ENCODE peak calls at places on chromosomes 2 and 18, in five cellular contexts. B is K562, I is body of pancreas, C is prostate gland, F is endothelial cell of umbilical vein. N is an unnamed sample.

GRCh38 chr2:28419705-28420270 is 27.1 kb downstream of the FOSL2 start:
- DNase-seq in F (no peak), I (no peak), B (no peak), C (no peak), N (no peak)

GRCh38 chr2:168355110-168355509 is 101.0 kb upstream of the CERS6 start:
- DNase-seq in F (no peak), I (no peak), C (no peak), B (no peak), N (no peak)

GRCh38 chr18:55920063-55920462 is 332.1 kb upstream of the TCF4 start:
- DNase-seq in I (no peak), C (no peak), B (no peak), F (no peak), N (no peak)

GRCh38 chr2:130355181-130355577 is 677 bp upstream of the PTPN18 start:
- DNase-seq in F (no peak), C (no peak), B (no peak), I (no peak), N (no peak)

GRCh38 chr2:230658877-230659652 is 53.6 kb upstream of the CAB39 start:
- DNase-seq in B (peak), I (no peak), C (no peak), F (no peak), N (no peak)

GRCh38 chr2:46438794-46439193 is 40.6 kb upstream of the TMEM247 start:
- DNase-seq in B (no peak), F (no peak), I (no peak), C (no peak), N (no peak)

GRCh38 chr2:237693281-237694039 is 66.1 kb downstream of the LRRFIP1 start:
- DNase-seq in I (peak), B (no peak), C (no peak), F (peak), N (no peak)

GRCh38 chr18:3066391-3067079 is 53.6 kb upstream of the LPIN2 start:
- DNase-seq in B (no peak), F (no peak), I (no peak), C (no peak), N (no peak)

GRCh38 chr18:78688916-78689315 is 290.7 kb upstream of the SALL3 start:
- DNase-seq in B (no peak), C (no peak), I (no peak), F (no peak), N (no peak)

GRCh38 chr2:145939949-145940348 is 1420.0 kb upstream of the ZEB2 start:
- DNase-seq in B (no peak), F (no peak), C (no peak), I (no peak), N (no peak)

GRCh38 chr2:150214626-150215025 is 272.8 kb downstream of the RND3 start:
- DNase-seq in I (no peak), B (no peak), F (peak), C (no peak), N (no peak)

GRCh38 chr18:48254077-48254602 is 155.0 kb downstream of the ZBTB7C start:
- DNase-seq in F (no peak), B (no peak), I (no peak), C (no peak), N (no peak)

GRCh38 chr2:239201884-239202283 is 198.9 kb downstream of the HDAC4 start:
- DNase-seq in F (no peak), B (no peak), C (no peak), I (no peak), N (no peak)

GRCh38 chr2:203553784-203554183 is 18.7 kb upstream of the RAPH1 start:
- DNase-seq in F (no peak), B (no peak), I (no peak), C (no peak), N (no peak)

GRCh38 chr18:44594779-44595467 is 85.8 kb upstream of the SETBP1 start:
- DNase-seq in C (no peak), B (no peak), F (peak), I (no peak), N (no peak)

GRCh38 chr2:178211943-178212342 is 17.6 kb downstream of the OSBPL6 start:
- DNase-seq in C (no peak), B (no peak), I (no peak), F (no peak), N (no peak)

GRCh38 chr18:38077219-38077618 is 511.6 kb upstream of the CELF4 start:
- DNase-seq in I (no peak), C (no peak), F (no peak), B (no peak), N (no peak)

GRCh38 chr2:19362652-19363473 is 4.4 kb upstream of the OSR1 start:
- DNase-seq in C (peak), I (peak), B (peak), F (peak), N (peak)

GRCh38 chr2:175234650-175235049 is 53.1 kb upstream of the ATP5MC3 start:
- DNase-seq in B (no peak), I (no peak), F (no peak), C (no peak), N (no peak)

GRCh38 chr2:199907008-199907714 is 3.9 kb upstream of the C2orf69 start:
- DNase-seq in F (no peak), I (no peak), B (no peak), C (no peak), N (no peak)

GRCh38 chr2:100142393-100142792 is at the start of gene AFF3:
- DNase-seq in C (no peak), F (no peak), I (no peak), B (no peak), N (no peak)
- TF ChIP-seq POLR2A in C (no peak), F (no peak), I (no peak), B (no peak), N (no peak)

GRCh38 chr2:197197808-197198409 is 112.7 kb downstream of the ANKRD44 start:
- DNase-seq in I (no peak), F (no peak), C (no peak), B (no peak), N (no peak)
- TF ChIP-seq POLR2A in I (no peak), F (no peak), C (no peak), B (no peak), N (no peak)

GRCh38 chr2:88845772-88846661 is 154.5 kb downstream of the RPIA start:
- DNase-seq in B (no peak), F (no peak), C (no peak), I (no peak), N (no peak)
- TF ChIP-seq POLR2A in B (no peak), F (no peak), C (no peak), I (no peak), N (no peak)

GRCh38 chr2:64987963-64988419 is 1.2 kb upstream of the SLC1A4 start:
- DNase-seq in B (no peak), I (no peak), F (peak), C (no peak), N (no peak)

GRCh38 chr2:64989982-64990614 is 899 bp downstream of the SLC1A4 start:
- DNase-seq in F (peak), C (no peak), I (peak), B (peak), N (no peak)

GRCh38 chr2:64987001-64987962 is 1.9 kb upstream of the SLC1A4 start:
- DNase-seq in C (no peak), B (no peak), I (no peak), F (peak), N (no peak)

GRCh38 chr2:64989126-64989981 is at the start of gene SLC1A4:
- DNase-seq in F (peak), B (peak), I (peak), C (peak), N (peak)

DNA sequence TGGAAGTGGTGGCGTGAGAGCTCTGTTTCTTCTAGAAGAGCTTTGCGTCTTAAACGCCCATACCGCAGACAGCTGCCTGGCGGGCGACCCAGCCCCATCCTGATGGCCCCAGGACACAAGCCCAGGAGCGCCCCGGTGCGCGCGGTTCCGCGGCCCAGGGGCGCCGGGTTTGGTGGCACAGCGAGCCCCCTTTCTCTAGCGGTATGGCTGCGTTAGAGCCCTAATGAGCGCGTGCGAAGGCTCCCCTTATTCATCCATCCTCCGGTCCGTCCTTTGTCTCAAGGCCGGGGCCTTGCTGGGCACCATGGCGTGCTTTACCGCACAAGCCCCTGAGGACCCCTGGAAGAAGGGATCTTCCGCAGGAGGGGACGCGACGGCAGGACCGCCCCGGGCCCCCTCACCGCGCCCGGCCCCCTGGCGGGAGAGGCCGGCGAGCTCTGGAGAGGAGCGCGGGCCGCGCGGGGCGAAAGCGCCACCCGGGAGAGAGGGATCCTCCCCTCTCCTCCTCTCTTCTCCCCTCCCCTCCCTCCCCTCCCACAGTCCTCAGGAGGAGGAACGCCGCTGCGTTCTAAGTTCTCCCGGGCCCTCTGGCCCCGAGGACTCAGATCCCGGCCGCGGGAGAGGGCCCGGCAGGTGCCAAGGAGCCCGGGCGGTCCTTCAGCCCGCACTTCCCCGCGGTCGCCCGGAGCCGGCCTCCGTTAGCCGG is 626 bp upstream of the SLC1A4 start:
- DNase-seq in F (peak), I (peak), B (peak), C (peak), N (peak)
- TF ChIP-seq POLR2A in F (peak), I (peak), B (peak), C (peak), N (no peak)

GRCh38 chr2:105376789-105377231 is 22.0 kb downstream of the FHL2 start:
- DNase-seq in I (no peak), F (peak), B (no peak), C (no peak), N (no peak)
- TF ChIP-seq POLR2A in I (no peak), F (peak), B (no peak), C (no peak), N (no peak)

GRCh38 chr2:231710751-231711676 is 2.7 kb downstream of the PTMA start:
- DNase-seq in I (no peak), B (peak), C (peak), F (peak), N (no peak)
- TF ChIP-seq POLR2A in I (no peak), B (no peak), C (no peak), F (no peak), N (no peak)

DNA sequence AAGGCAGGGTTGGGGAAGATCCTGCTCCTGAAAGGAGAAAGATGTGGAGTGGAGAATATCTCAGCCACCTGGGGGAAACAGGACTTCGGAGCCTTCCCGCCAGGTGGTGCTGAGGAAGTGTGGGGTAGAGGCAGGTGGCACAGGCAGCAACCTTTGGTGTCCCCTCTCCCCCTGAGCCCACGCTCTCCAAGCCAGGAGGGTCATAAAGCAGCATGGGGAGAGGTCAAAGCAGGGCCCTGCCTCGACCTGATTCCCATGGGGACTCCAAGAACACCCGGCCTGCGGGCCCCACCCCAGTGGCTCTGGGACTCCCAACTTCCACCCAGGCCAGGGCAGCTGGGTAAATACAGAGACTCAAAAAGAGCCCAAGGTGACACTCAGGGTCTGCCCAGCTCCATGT is 54.3 kb upstream of the SLC66A3 start:
- DNase-seq in B (no peak), F (no peak), I (no peak), C (no peak), N (no peak)
- TF ChIP-seq POLR2A in B (no peak), F (no peak), I (no peak), C (no peak), N (no peak)

DNA sequence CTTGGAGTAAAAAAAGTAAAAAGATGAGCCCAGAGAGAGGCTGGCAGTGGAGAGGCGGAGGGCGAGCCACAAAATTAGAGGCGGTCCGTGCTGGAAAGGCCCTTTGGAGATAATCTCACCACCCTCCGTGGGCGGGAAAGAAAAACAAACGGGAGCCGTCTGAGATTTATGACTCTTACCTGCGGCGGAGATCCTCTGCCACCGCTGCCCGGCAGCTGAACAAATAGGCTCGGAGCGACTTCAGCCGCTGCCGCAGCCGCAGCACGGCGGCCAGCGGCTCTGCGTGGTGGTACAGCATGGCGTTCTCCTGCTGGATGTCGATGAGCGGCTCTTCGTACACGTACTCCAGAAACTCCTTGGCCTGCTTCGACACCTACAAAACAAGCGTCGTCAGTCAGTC is 94.6 kb downstream of the PLEKHM3 start:
- DNase-seq in I (peak), B (no peak), C (peak), F (no peak), N (no peak)
- TF ChIP-seq POLR2A in I (no peak), B (no peak), C (no peak), F (no peak), N (no peak)